ENCODE peak calls at places on chromosomes 4 and X, in eight cellular contexts. C is GM12865, I is endothelial cell, F is uterus, H is HEK293T, N is sciatic nerve, D is pulmonary artery endothelial cell, M is GDM1. Z is an unnamed sample.

GRCh38 chrX:41621236-41621651 is 67.5 kb upstream of the GPR34 start:
- DNase-seq in N (no peak), I (no peak), H (peak; percentile 15), C (no peak), M (no peak), D (no peak), F (no peak), Z (no peak)

GRCh38 chrX:152992120-152992519 is 1.8 kb downstream of the PNMA5 start:
- DNase-seq in C (no peak), M (no peak), D (no peak), F (no peak), N (no peak), I (no peak), H (no peak), Z (no peak)

GRCh38 chr4:55127053-55127452 is 1.7 kb upstream of the KDR start:
- DNase-seq in M (no peak), N (no peak), F (no peak), C (no peak), H (no peak), D (no peak), I (no peak), Z (no peak)

GRCh38 chrX:106201502-106202178 is 33.5 kb downstream of the PWWP3B start:
- DNase-seq in M (no peak), D (no peak), N (no peak), H (no peak), I (no peak), F (no peak), C (no peak), Z (no peak)

GRCh38 chrX:22999696-23000223 is at the start of gene DDX53:
- DNase-seq in H (no peak), D (no peak), N (no peak), I (no peak), F (no peak), C (no peak), M (no peak), Z (no peak)

GRCh38 chr4:180909279-180909678 is 1333.9 kb upstream of the TENM3 start:
- DNase-seq in C (peak; percentile 15), M (no peak), I (no peak), N (no peak), F (no peak), H (peak; percentile 13), D (no peak), Z (no peak)

GRCh38 chr4:3115637-3116300 is 41.3 kb downstream of the HTT start:
- DNase-seq in C (no peak), N (no peak), F (no peak), M (no peak), H (no peak), I (no peak), D (no peak), Z (no peak)

GRCh38 chrX:131264665-131265064 is 24.4 kb downstream of the IGSF1 start:
- DNase-seq in F (no peak), D (no peak), H (no peak), I (no peak), N (no peak), C (no peak), M (no peak), Z (no peak)

GRCh38 chrX:51852621-51853020 is 40.8 kb upstream of the MAGED1 start:
- DNase-seq in N (no peak), I (no peak), D (no peak), C (no peak), M (no peak), H (no peak), F (no peak), Z (no peak)

GRCh38 chrX:31233941-31234496 is 162.2 kb upstream of the FTHL17 start:
- DNase-seq in D (no peak), M (no peak), C (peak; percentile 4), H (no peak), F (no peak), I (no peak), N (no peak), Z (no peak)

GRCh38 chr4:14269824-14270223 is 642.3 kb upstream of the BOD1L1 start:
- DNase-seq in H (no peak), F (no peak), D (no peak), I (no peak), C (no peak), M (peak; percentile 89), N (no peak), Z (no peak)

GRCh38 chrX:130245441-130245840 is 23.3 kb downstream of the ZNF280C start:
- DNase-seq in I (no peak), D (no peak), H (no peak), N (no peak), M (no peak), F (no peak), C (no peak), Z (no peak)

Z was measured in CD8-positive, alpha-beta T cell.